ENCODE peak calls at places on chromosomes 5 and 9, in four cellular contexts. P is NCI-H748 treated with DMSO at 0.1 percent for 48 hours; M is HT1080; A is activated CD4-positive, alpha-beta T cell treated with anti-CD3 and anti-CD28 coated beads for 24 hours. D is an unnamed sample.
A peak's percentile ranks its signal among the peaks of the same experiment; 100 is the strongest.

GRCh38 chr9:25964239-25964638 is 286.0 kb upstream of the TUSC1 start:
- DNase-seq in P (peak; percentile 31), M (peak; percentile 75), A (no peak), D (peak; percentile 31)

GRCh38 chr9:96859461-96860198 is 5.3 kb upstream of the ZNF782 start:
- DNase-seq in P (no peak), M (peak; percentile 62), A (no peak), D (no peak)

GRCh38 chr5:113215401-113216060 is 219.3 kb downstream of the TSSK1B start:
- DNase-seq in P (no peak), M (no peak), A (no peak), D (no peak)

GRCh38 chr5:35202319-35203111 is 27.8 kb downstream of the PRLR start:
- DNase-seq in P (peak; percentile 57), M (peak; percentile 42), A (peak; percentile 19), D (peak; percentile 25)

GRCh38 chr5:54778783-54779182 is 206.6 kb downstream of the ESM1 start:
- DNase-seq in P (no peak), M (no peak), A (no peak), D (no peak)

GRCh38 chr9:133552236-133552635 is 17.7 kb downstream of the ADAMTSL2 start:
- DNase-seq in P (no peak), M (no peak), A (no peak), D (no peak)

GRCh38 chr5:133885566-133885965 is 82.9 kb downstream of the C5orf15 start:
- DNase-seq in P (no peak), M (no peak), A (no peak), D (no peak)

GRCh38 chr9:104907278-104907951 is 20.5 kb downstream of the ABCA1 start:
- DNase-seq in P (no peak), M (peak; percentile 83), A (no peak), D (no peak)

GRCh38 chr9:123456011-123456410 is 100.0 kb downstream of the CRB2 start:
- DNase-seq in P (no peak), M (no peak), A (no peak), D (no peak)

GRCh38 chr5:167953151-167953788 is 338.2 kb upstream of the WWC1 start:
- DNase-seq in P (no peak), M (no peak), A (no peak), D (no peak)

GRCh38 chr5:157740211-157740610 is 3.3 kb upstream of the LSM11 start:
- DNase-seq in P (peak; percentile 61), M (peak; percentile 30), A (no peak), D (peak; percentile 45)

GRCh38 chr9:2281803-2282185 is 266.6 kb downstream of the SMARCA2 start:
- DNase-seq in P (no peak), M (no peak), A (no peak), D (no peak)

GRCh38 chr5:151627650-151628049 is 36.5 kb upstream of the FAT2 start:
- DNase-seq in P (no peak), M (no peak), A (no peak), D (no peak)

GRCh38 chr5:150065346-150065745 is 21.0 kb downstream of the CSF1R start:
- DNase-seq in P (no peak), M (peak; percentile 83), A (no peak), D (no peak)

GRCh38 chr5:14696851-14697250 is 32.3 kb downstream of the OTULIN start:
- DNase-seq in P (no peak), M (no peak), A (no peak), D (no peak)

GRCh38 chr5:2177244-2177643 is 294.5 kb upstream of the IRX4 start:
- DNase-seq in P (no peak), M (no peak), A (no peak), D (no peak)

GRCh38 chr5:83035373-83036170 is 41.6 kb downstream of the TMEM167A start:
- DNase-seq in P (no peak), M (no peak), A (no peak), D (no peak)

GRCh38 chr5:120174089-120174488 is 290.0 kb upstream of the PRR16 start:
- DNase-seq in P (no peak), M (no peak), A (no peak), D (no peak)

GRCh38 chr9:104494808-104495207 is 9.3 kb upstream of the OR13F1 start:
- DNase-seq in P (peak; percentile 16), M (peak; percentile 32), A (no peak), D (no peak)

GRCh38 chr5:119287547-119288073 is 68.2 kb upstream of the TNFAIP8 start:
- DNase-seq in P (no peak), M (peak; percentile 32), A (no peak), D (no peak)

GRCh38 chr9:92726971-92727715 is 37.5 kb downstream of the BICD2 start:
- DNase-seq in P (no peak), M (peak; percentile 55), A (no peak), D (no peak)

GRCh38 chr5:95859327-95860060 is 37.0 kb upstream of the GLRX start:
- DNase-seq in P (no peak), M (no peak), A (no peak), D (no peak)